ENCODE peak calls at places on chromosomes 1 and 21, in four cellular contexts. One of them, this sample, is unnamed.
A peak's percentile ranks its signal among the peaks of the same experiment; 100 is the strongest.

GRCh38 chr1:32025515-32025914 is 11.8 kb downstream of the KHDRBS1 start:
- DNase-seq in transverse colon: no peak
- DNase-seq in SK-N-MC: no peak
- DNase-seq in sigmoid colon: no peak
- DNase-seq in this sample: no peak

GRCh38 chr21:30153697-30154340 is 12.8 kb downstream of the CLDN17 start:
- DNase-seq in sigmoid colon: no peak
- DNase-seq in SK-N-MC: no peak
- DNase-seq in transverse colon: no peak
- DNase-seq in this sample: no peak

GRCh38 chr1:230753586-230754251 is 6.5 kb downstream of the CAPN9 start:
- DNase-seq in transverse colon: peak; percentile 71
- DNase-seq in sigmoid colon: no peak
- DNase-seq in SK-N-MC: peak; percentile 3
- DNase-seq in this sample: peak; percentile 56

GRCh38 chr1:209808059-209808494 is 2.1 kb upstream of the IRF6 start:
- DNase-seq in transverse colon: peak; percentile 67
- DNase-seq in SK-N-MC: no peak
- DNase-seq in sigmoid colon: no peak
- DNase-seq in this sample: no peak

GRCh38 chr1:158930504-158930903 is 848 bp upstream of the PYHIN1 start:
- DNase-seq in transverse colon: peak; percentile 28
- DNase-seq in sigmoid colon: no peak
- DNase-seq in SK-N-MC: no peak
- DNase-seq in this sample: no peak

GRCh38 chr1:185244015-185244747 is 72.9 kb downstream of the IVNS1ABP start:
- DNase-seq in sigmoid colon: no peak
- DNase-seq in SK-N-MC: no peak
- DNase-seq in transverse colon: no peak
- DNase-seq in this sample: no peak

GRCh38 chr1:238652346-238652968 is 733.9 kb upstream of the CHRM3 start:
- DNase-seq in sigmoid colon: no peak
- DNase-seq in SK-N-MC: no peak
- DNase-seq in transverse colon: no peak
- DNase-seq in this sample: no peak

GRCh38 chr1:75136158-75136815 is 2.1 kb downstream of the LHX8 start:
- DNase-seq in transverse colon: no peak
- DNase-seq in SK-N-MC: no peak
- DNase-seq in sigmoid colon: peak; percentile 47
- DNase-seq in this sample: no peak

GRCh38 chr1:4345126-4345525 is 309.3 kb upstream of the AJAP1 start:
- DNase-seq in SK-N-MC: no peak
- DNase-seq in sigmoid colon: no peak
- DNase-seq in transverse colon: no peak
- DNase-seq in this sample: peak; percentile 20

GRCh38 chr1:10663668-10664035 is 132.8 kb downstream of the CASZ1 start:
- DNase-seq in transverse colon: peak; percentile 34
- DNase-seq in SK-N-MC: no peak
- DNase-seq in sigmoid colon: peak; percentile 93
- DNase-seq in this sample: no peak

GRCh38 chr1:182169203-182169602 is 107.7 kb upstream of the ZNF648 start:
- DNase-seq in SK-N-MC: no peak
- DNase-seq in transverse colon: no peak
- DNase-seq in sigmoid colon: peak; percentile 73
- DNase-seq in this sample: no peak

GRCh38 chr1:19091539-19091938 is 118.5 kb downstream of the UBR4 start:
- DNase-seq in sigmoid colon: no peak
- DNase-seq in SK-N-MC: no peak
- DNase-seq in transverse colon: no peak
- DNase-seq in this sample: no peak

GRCh38 chr1:32266926-32267645 is 16.0 kb downstream of the LCK start:
- DNase-seq in transverse colon: no peak
- DNase-seq in SK-N-MC: no peak
- DNase-seq in sigmoid colon: no peak
- DNase-seq in this sample: no peak

GRCh38 chr21:36913247-36914169 is 53.0 kb downstream of the HLCS start:
- DNase-seq in sigmoid colon: no peak
- DNase-seq in SK-N-MC: no peak
- DNase-seq in transverse colon: no peak
- DNase-seq in this sample: no peak

GRCh38 chr1:92504751-92505692 is 18.3 kb upstream of the GFI1 start:
- DNase-seq in transverse colon: no peak
- DNase-seq in SK-N-MC: no peak
- DNase-seq in sigmoid colon: no peak
- DNase-seq in this sample: no peak

GRCh38 chr1:12554521-12555305 is 63.3 kb downstream of the DHRS3 start:
- DNase-seq in SK-N-MC: no peak
- DNase-seq in transverse colon: no peak
- DNase-seq in sigmoid colon: peak; percentile 60
- DNase-seq in this sample: no peak

GRCh38 chr1:4002741-4003140 is 102.7 kb upstream of the C1orf174 start:
- DNase-seq in SK-N-MC: no peak
- DNase-seq in transverse colon: no peak
- DNase-seq in sigmoid colon: peak; percentile 28
- DNase-seq in this sample: peak; percentile 29

GRCh38 chr1:51305371-51305823 is 25.0 kb downstream of the TTC39A start:
- DNase-seq in transverse colon: peak; percentile 44
- DNase-seq in sigmoid colon: peak; percentile 42
- DNase-seq in SK-N-MC: no peak
- DNase-seq in this sample: no peak

GRCh38 chr1:218930879-218931278 is 242.8 kb upstream of the LYPLAL1 start:
- DNase-seq in sigmoid colon: no peak
- DNase-seq in SK-N-MC: no peak
- DNase-seq in transverse colon: no peak
- DNase-seq in this sample: no peak

GRCh38 chr1:203692565-203693470 is 66.2 kb downstream of the ATP2B4 start:
- DNase-seq in sigmoid colon: peak; percentile 96
- DNase-seq in transverse colon: peak; percentile 75
- DNase-seq in SK-N-MC: no peak
- DNase-seq in this sample: no peak

GRCh38 chr1:7912145-7912544 is 28.5 kb downstream of the TNFRSF9 start:
- DNase-seq in SK-N-MC: no peak
- DNase-seq in transverse colon: no peak
- DNase-seq in sigmoid colon: no peak
- DNase-seq in this sample: no peak

GRCh38 chr1:208203127-208203847 is 40.9 kb downstream of the PLXNA2 start:
- DNase-seq in transverse colon: peak; percentile 79
- DNase-seq in SK-N-MC: no peak
- DNase-seq in sigmoid colon: no peak
- DNase-seq in this sample: no peak

GRCh38 chr1:35573198-35573775 is at the start of gene TFAP2E:
- DNase-seq in SK-N-MC: no peak
- DNase-seq in sigmoid colon: no peak
- DNase-seq in transverse colon: peak; percentile 65
- DNase-seq in this sample: peak; percentile 76

GRCh38 chr1:91806777-91807700 is 78.9 kb downstream of the TGFBR3 start:
- DNase-seq in transverse colon: no peak
- DNase-seq in sigmoid colon: no peak
- DNase-seq in SK-N-MC: peak; percentile 59
- DNase-seq in this sample: no peak

GRCh38 chr1:193062698-193063463 is 3.5 kb downstream of the RO60 start:
- DNase-seq in transverse colon: no peak
- DNase-seq in sigmoid colon: no peak
- DNase-seq in SK-N-MC: no peak
- DNase-seq in this sample: no peak
- TF ChIP-seq POLR2AphosphoS5 in transverse colon: no peak
- TF ChIP-seq POLR2AphosphoS5 in sigmoid colon: no peak
- TF ChIP-seq POLR2AphosphoS5 in SK-N-MC: no peak
- TF ChIP-seq POLR2AphosphoS5 in this sample: no peak

GRCh38 chr1:40338745-40339419 is 21.8 kb upstream of the COL9A2 start:
- DNase-seq in sigmoid colon: peak; percentile 78
- DNase-seq in SK-N-MC: peak; percentile 57
- DNase-seq in transverse colon: peak; percentile 89
- DNase-seq in this sample: peak; percentile 95

GRCh38 chr1:40350391-40350790 is 23.1 kb upstream of the SMAP2 start:
- DNase-seq in SK-N-MC: no peak
- DNase-seq in transverse colon: no peak
- DNase-seq in sigmoid colon: no peak
- DNase-seq in this sample: no peak

GRCh38 chr1:40339420-40340323 is 22.6 kb upstream of the COL9A2 start:
- DNase-seq in sigmoid colon: no peak
- DNase-seq in transverse colon: no peak
- DNase-seq in SK-N-MC: no peak
- DNase-seq in this sample: no peak

GRCh38 chr1:40341509-40342380 is 24.7 kb upstream of the COL9A2 start:
- DNase-seq in sigmoid colon: no peak
- DNase-seq in SK-N-MC: no peak
- DNase-seq in transverse colon: no peak
- DNase-seq in this sample: no peak

DNA sequence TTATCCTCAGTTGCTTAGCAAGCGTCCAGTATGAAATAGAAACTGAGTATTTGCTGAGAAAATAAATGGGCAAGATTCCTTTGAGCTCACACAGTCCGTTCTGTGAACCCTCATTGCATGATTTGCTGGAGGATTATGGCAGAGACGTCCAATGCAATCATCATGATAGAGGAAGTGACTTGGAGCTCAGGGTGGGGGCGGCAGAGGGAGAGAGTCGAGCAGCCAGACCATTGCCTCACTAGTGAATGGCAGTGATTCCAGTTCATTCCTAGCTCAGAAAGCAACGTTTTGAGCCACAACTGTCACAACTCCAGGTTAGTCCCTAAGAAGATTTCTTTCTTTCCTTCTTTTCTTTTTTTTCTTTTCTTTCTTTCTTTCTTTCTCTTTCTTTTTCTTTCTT is 27.5 kb upstream of the COL9A2 start:
- DNase-seq in SK-N-MC: no peak
- DNase-seq in transverse colon: peak; percentile 52
- DNase-seq in sigmoid colon: peak; percentile 71
- DNase-seq in this sample: peak; percentile 87
- H3K27ac ChIP-seq in SK-N-MC: no peak overlapping the region
- H3K27ac ChIP-seq in transverse colon: no peak overlapping the region
- H3K27ac ChIP-seq in sigmoid colon: no peak overlapping the region
- H3K27ac ChIP-seq in this sample: peak overlapping the region; percentile 63

DNA sequence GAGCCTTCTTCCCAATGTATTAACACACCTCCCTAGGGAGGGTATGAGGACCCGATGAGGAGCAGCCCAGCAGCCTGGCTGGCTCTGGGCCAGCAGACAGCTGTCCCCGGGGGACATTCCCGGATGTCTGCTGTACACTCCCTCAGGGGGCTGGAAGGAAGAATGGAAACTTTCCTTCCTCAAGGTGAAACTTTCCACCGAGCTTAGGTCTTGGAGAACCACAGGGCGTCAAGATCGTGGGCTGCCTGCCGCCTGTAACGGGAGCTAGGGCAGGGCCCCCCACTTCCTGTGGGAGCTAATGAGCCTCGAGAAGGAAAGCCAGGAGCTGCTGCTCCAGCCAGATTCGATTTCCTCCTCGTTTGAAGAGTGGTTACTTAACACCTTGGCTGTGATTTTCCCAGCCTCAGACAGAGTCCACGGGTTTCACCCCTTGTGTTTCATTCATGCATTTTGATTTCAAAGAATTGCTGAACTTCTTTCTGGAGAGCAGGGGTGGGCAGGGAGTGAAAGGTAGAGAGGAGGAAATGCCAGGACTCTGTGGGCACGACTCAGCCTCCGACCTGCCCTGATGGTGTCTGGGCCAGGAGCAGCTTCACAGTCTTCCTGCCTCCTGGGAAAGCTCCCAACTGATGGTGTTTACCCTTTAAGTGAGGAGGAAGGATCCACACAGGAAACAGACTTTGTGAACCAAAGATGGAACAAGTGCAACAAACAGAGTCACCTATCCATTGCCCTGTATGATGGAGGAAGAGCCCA is 29.7 kb downstream of the UBE2T start:
- DNase-seq in SK-N-MC: no peak
- DNase-seq in sigmoid colon: no peak
- DNase-seq in transverse colon: no peak
- DNase-seq in this sample: no peak
- TF ChIP-seq POLR2AphosphoS5 in SK-N-MC: no peak
- TF ChIP-seq POLR2AphosphoS5 in sigmoid colon: no peak
- TF ChIP-seq POLR2AphosphoS5 in transverse colon: no peak
- TF ChIP-seq POLR2AphosphoS5 in this sample: no peak

DNA sequence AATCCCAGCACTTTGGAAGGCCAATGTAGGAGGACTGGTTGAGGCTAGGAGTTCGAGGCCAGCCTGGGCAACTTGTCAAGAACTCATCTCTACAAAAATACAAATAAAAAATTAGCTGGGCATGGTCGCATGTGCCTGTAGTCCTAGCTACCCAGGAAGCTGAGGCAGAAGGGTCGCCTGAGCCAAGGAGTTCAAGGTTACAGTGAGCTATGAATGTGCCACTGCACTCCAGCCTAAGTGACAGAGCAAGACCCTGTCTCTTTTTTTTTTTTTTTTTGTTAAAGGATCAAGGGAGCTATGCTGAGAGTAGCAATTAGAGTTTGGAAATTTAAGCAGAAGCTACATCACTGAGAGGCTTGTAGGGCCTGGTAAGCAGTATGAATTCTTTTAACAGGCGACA is 70.9 kb downstream of the EIF4G3 start:
- DNase-seq in sigmoid colon: no peak
- DNase-seq in transverse colon: no peak
- DNase-seq in SK-N-MC: no peak
- DNase-seq in this sample: no peak
- H3K27ac ChIP-seq in sigmoid colon: no peak overlapping the region
- H3K27ac ChIP-seq in transverse colon: no peak overlapping the region
- H3K27ac ChIP-seq in SK-N-MC: no peak overlapping the region
- H3K27ac ChIP-seq in this sample: no peak overlapping the region

GRCh38 chr1:27583479-27583878 is 20.5 kb downstream of the AHDC1 start:
- DNase-seq in SK-N-MC: no peak
- DNase-seq in transverse colon: no peak
- DNase-seq in sigmoid colon: no peak
- DNase-seq in this sample: no peak

GRCh38 chr1:27584453-27584852 is 19.5 kb downstream of the AHDC1 start:
- DNase-seq in SK-N-MC: no peak
- DNase-seq in sigmoid colon: no peak
- DNase-seq in transverse colon: no peak
- DNase-seq in this sample: no peak

GRCh38 chr1:27577504-27578188 is 26.3 kb downstream of the AHDC1 start:
- DNase-seq in sigmoid colon: peak; percentile 71
- DNase-seq in transverse colon: no peak
- DNase-seq in SK-N-MC: no peak
- DNase-seq in this sample: no peak

GRCh38 chr1:27585684-27586083 is 18.3 kb downstream of the AHDC1 start:
- DNase-seq in SK-N-MC: no peak
- DNase-seq in sigmoid colon: no peak
- DNase-seq in transverse colon: no peak
- DNase-seq in this sample: no peak

DNA sequence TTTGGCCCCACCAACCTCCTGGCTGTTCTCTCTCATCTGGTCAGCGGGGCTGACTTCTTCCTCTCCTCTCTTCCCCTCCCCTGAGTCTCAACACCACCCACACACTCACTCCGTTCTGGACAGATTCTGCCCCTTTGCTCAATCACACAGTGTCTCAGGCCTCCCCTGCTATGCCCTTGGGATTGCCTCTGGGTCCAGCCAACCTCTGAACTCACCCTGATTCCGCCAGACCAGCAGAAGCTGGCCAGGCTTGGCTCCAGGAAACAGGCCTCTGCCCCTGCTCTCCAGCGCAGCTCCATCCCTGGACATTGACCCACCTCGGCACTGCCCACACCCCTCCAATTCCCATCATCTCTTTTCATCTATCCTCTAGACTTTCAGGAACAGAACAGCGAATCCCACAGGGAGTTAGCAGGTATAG is 22.1 kb downstream of the AHDC1 start:
- DNase-seq in sigmoid colon: peak; percentile 73
- DNase-seq in SK-N-MC: no peak
- DNase-seq in transverse colon: no peak
- DNase-seq in this sample: no peak
- TF ChIP-seq POLR2AphosphoS5 in sigmoid colon: no peak
- TF ChIP-seq POLR2AphosphoS5 in SK-N-MC: no peak
- TF ChIP-seq POLR2AphosphoS5 in transverse colon: no peak
- TF ChIP-seq POLR2AphosphoS5 in this sample: peak; percentile 46

GRCh38 chr21:31733521-31734149 is 1.7 kb upstream of the SCAF4 start:
- DNase-seq in sigmoid colon: no peak
- DNase-seq in transverse colon: no peak
- DNase-seq in SK-N-MC: no peak
- DNase-seq in this sample: no peak
- H3K27ac ChIP-seq in sigmoid colon: peak overlapping the region; percentile 98
- H3K27ac ChIP-seq in transverse colon: peak overlapping the region; percentile 92
- H3K27ac ChIP-seq in SK-N-MC: no peak overlapping the region
- H3K27ac ChIP-seq in this sample: no peak overlapping the region